ENCODE peak calls at places on chromosomes 16 and 17, in eight cellular contexts. A, S, O, K, I, E, Q and U are unnamed samples.
A peak's percentile ranks its signal among the peaks of the same experiment; 100 is the strongest.

GRCh38 chr16:49856741-49857330 is 924 bp upstream of the ZNF423 start:
- DNase-seq in K (peak; percentile 84), O (no peak), A (peak; percentile 67), Q (peak; percentile 91), I (peak; percentile 80), S (peak; percentile 46), E (peak; percentile 85), U (peak; percentile 84)

GRCh38 chr17:28728364-28729200 is at the start of gene NEK8:
- DNase-seq in E (peak; percentile 98), A (peak; percentile 81), K (peak; percentile 95), S (peak; percentile 93), I (peak; percentile 98), Q (peak; percentile 98), O (no peak), U (peak; percentile 99)

GRCh38 chr17:8068736-8069586 is 18.6 kb downstream of the ALOX12B start:
- DNase-seq in I (no peak), S (no peak), E (no peak), Q (no peak), O (no peak), K (peak; percentile 55), A (no peak), U (peak; percentile 71)

GRCh38 chr16:85245307-85246172 is 133.3 kb upstream of the CIBAR2 start:
- DNase-seq in I (peak; percentile 73), O (no peak), Q (no peak), K (peak; percentile 71), A (peak; percentile 73), E (peak; percentile 81), S (peak; percentile 86), U (no peak)

GRCh38 chr17:49003557-49004511 is 6.6 kb downstream of the IGF2BP1 start:
- DNase-seq in I (peak; percentile 54), K (no peak), O (no peak), A (no peak), Q (peak; percentile 78), E (no peak), S (peak; percentile 68), U (no peak)

GRCh38 chr17:9342225-9342624 is 233.4 kb downstream of the STX8 start:
- DNase-seq in O (no peak), Q (no peak), S (no peak), I (no peak), A (no peak), E (no peak), K (no peak), U (no peak)

GRCh38 chr17:77693776-77694175 is 264.7 kb upstream of the TNRC6C start:
- DNase-seq in O (no peak), E (no peak), K (no peak), A (no peak), S (no peak), Q (no peak), I (no peak), U (no peak)

GRCh38 chr16:61419771-61420170 is 616.5 kb downstream of the CDH8 start:
- DNase-seq in S (no peak), A (no peak), O (no peak), E (no peak), Q (no peak), K (no peak), I (no peak), U (no peak)

GRCh38 chr17:79041723-79042420 is 17.9 kb downstream of the C1QTNF1 start:
- DNase-seq in I (no peak), E (no peak), S (no peak), O (no peak), K (no peak), Q (peak; percentile 67), A (no peak), U (peak; percentile 18)

GRCh38 chr17:51371732-51372151 is 111.4 kb downstream of the UTP18 start:
- DNase-seq in I (peak; percentile 64), A (peak; percentile 80), E (peak; percentile 64), Q (no peak), S (peak; percentile 80), O (peak; percentile 50), K (peak; percentile 37), U (no peak)

GRCh38 chr16:68792465-68793324 is 50.6 kb upstream of the TANGO6 start:
- DNase-seq in O (no peak), A (no peak), I (no peak), E (no peak), Q (no peak), S (peak; percentile 45), K (no peak), U (no peak)

GRCh38 chr16:14043278-14043677 is 27.8 kb upstream of the MRTFB start:
- DNase-seq in K (no peak), Q (no peak), I (no peak), S (no peak), A (no peak), E (no peak), O (no peak), U (no peak)

GRCh38 chr17:31571124-31571892 is 179.8 kb downstream of the RAB11FIP4 start:
- DNase-seq in A (no peak), S (peak; percentile 81), Q (peak; percentile 45), I (no peak), K (peak; percentile 90), O (no peak), E (peak; percentile 90), U (no peak)

GRCh38 chr17:28643979-28644781 is 778 bp downstream of the BLTP2 start:
- DNase-seq in A (peak; percentile 52), S (peak; percentile 72), O (no peak), K (peak; percentile 55), E (no peak), I (peak; percentile 45), Q (no peak), U (peak; percentile 84)

GRCh38 chr17:39361064-39361463 is 40.4 kb downstream of the FBXL20 start:
- DNase-seq in O (no peak), A (no peak), E (no peak), K (no peak), Q (no peak), S (no peak), I (no peak), U (no peak)

GRCh38 chr17:2053380-2054261 is 1.3 kb upstream of the HIC1 start:
- DNase-seq in K (peak; percentile 84), Q (peak; percentile 94), A (peak; percentile 67), O (no peak), I (peak; percentile 83), E (peak; percentile 91), S (no peak), U (peak; percentile 92)

GRCh38 chr17:61307905-61308886 is 91.4 kb upstream of the TBX2 start:
- DNase-seq in E (no peak), S (peak; percentile 90), A (no peak), K (no peak), I (no peak), Q (no peak), O (no peak), U (no peak)

GRCh38 chr17:77821114-77821513 is 137.4 kb upstream of the TNRC6C start:
- DNase-seq in Q (no peak), K (no peak), O (no peak), I (no peak), S (no peak), A (peak; percentile 54), E (no peak), U (peak; percentile 70)

GRCh38 chr17:57195790-57196460 is 60.4 kb upstream of the MSI2 start:
- DNase-seq in S (no peak), E (no peak), K (no peak), I (no peak), A (no peak), Q (no peak), O (no peak), U (no peak)

GRCh38 chr17:4934173-4934979 is 2.3 kb downstream of the GP1BA start:
- DNase-seq in E (no peak), Q (no peak), O (no peak), K (no peak), A (no peak), I (peak; percentile 50), S (peak; percentile 56), U (no peak)

GRCh38 chr17:58514795-58515157 is 338 bp upstream of the MTMR4 start:
- DNase-seq in S (no peak), K (no peak), O (no peak), A (no peak), I (no peak), Q (no peak), E (no peak), U (no peak)

GRCh38 chr16:67248401-67249177 is at the start of gene SLC9A5:
- DNase-seq in S (peak; percentile 47), O (no peak), A (peak; percentile 46), E (no peak), Q (peak; percentile 88), I (peak; percentile 53), K (peak; percentile 43), U (peak; percentile 89)

GRCh38 chr17:27323538-27324212 is 29.8 kb downstream of the WSB1 start:
- DNase-seq in Q (peak; percentile 83), O (no peak), S (peak; percentile 21), K (peak; percentile 89), I (no peak), A (no peak), E (peak; percentile 84), U (peak; percentile 82)

GRCh38 chr16:8882041-8882617 is at the start of gene LITAFD:
- DNase-seq in O (no peak), K (no peak), E (no peak), S (no peak), A (no peak), I (no peak), Q (no peak), U (no peak)

GRCh38 chr16:87227651-87228015 is 89.6 kb downstream of the C16orf95 start:
- DNase-seq in S (no peak), A (no peak), O (no peak), I (no peak), Q (peak; percentile 74), K (peak; percentile 51), E (no peak), U (no peak)

GRCh38 chr16:87017388-87018012 is 299.7 kb downstream of the C16orf95 start:
- DNase-seq in O (no peak), S (peak; percentile 92), E (no peak), K (no peak), Q (no peak), A (peak; percentile 22), I (no peak), U (peak; percentile 33)

GRCh38 chr16:64162613-64163375 is 959.1 kb downstream of the CDH11 start:
- DNase-seq in O (no peak), I (no peak), K (no peak), Q (no peak), A (no peak), S (no peak), E (no peak), U (no peak)

GRCh38 chr17:73191443-73192218 is 1.2 kb upstream of the COG1 start:
- DNase-seq in O (peak; percentile 49), K (peak; percentile 71), I (peak; percentile 62), A (peak; percentile 66), S (peak; percentile 87), E (peak; percentile 78), Q (no peak), U (no peak)

GRCh38 chr16:11248133-11248532 is 7.9 kb downstream of the SOCS1 start:
- DNase-seq in E (no peak), S (no peak), Q (no peak), K (no peak), I (no peak), A (no peak), O (no peak), U (no peak)

GRCh38 chr16:2974319-2975056 is 5.3 kb downstream of the PAQR4 start:
- DNase-seq in I (no peak), A (no peak), O (no peak), E (no peak), Q (peak; percentile 66), S (no peak), K (no peak), U (no peak)

GRCh38 chr16:12455287-12455798 is 348.3 kb downstream of the CPPED1 start:
- DNase-seq in S (peak; percentile 66), Q (peak; percentile 77), A (peak; percentile 66), O (no peak), I (peak; percentile 81), K (peak; percentile 68), E (peak; percentile 72), U (peak; percentile 91)